ENCODE peak calls at places on chromosomes 13 and 19, in seven cellular contexts. One of them, this sample, is unnamed.
A peak's percentile ranks its signal among the peaks of the same experiment; 100 is the strongest.

GRCh38 chr13:111048387-111048786 is 66.7 kb upstream of the ARHGEF7 start:
- DNase-seq in naive B cell: no peak
- DNase-seq in esophagus squamous epithelium: no peak
- DNase-seq in SW480: no peak
- DNase-seq in mesendoderm: no peak
- DNase-seq in A172: no peak
- DNase-seq in breast epithelium: no peak
- DNase-seq in this sample: no peak

GRCh38 chr13:45928196-45928595 is 76.6 kb upstream of the SIAH3 start:
- DNase-seq in naive B cell: no peak
- DNase-seq in esophagus squamous epithelium: no peak
- DNase-seq in SW480: no peak
- DNase-seq in mesendoderm: no peak
- DNase-seq in A172: no peak
- DNase-seq in breast epithelium: no peak
- DNase-seq in this sample: no peak

GRCh38 chr13:101919541-101920306 is 467.2 kb downstream of the ITGBL1 start:
- DNase-seq in naive B cell: no peak
- DNase-seq in esophagus squamous epithelium: no peak
- DNase-seq in SW480: no peak
- DNase-seq in mesendoderm: peak; percentile 65
- DNase-seq in A172: peak; percentile 23
- DNase-seq in breast epithelium: no peak
- DNase-seq in this sample: peak; percentile 51

GRCh38 chr19:52231154-52231565 is 38.2 kb upstream of the ZNF766 start:
- DNase-seq in naive B cell: no peak
- DNase-seq in esophagus squamous epithelium: no peak
- DNase-seq in SW480: no peak
- DNase-seq in mesendoderm: peak; percentile 71
- DNase-seq in A172: peak; percentile 26
- DNase-seq in breast epithelium: no peak
- DNase-seq in this sample: peak; percentile 9

GRCh38 chr13:99123101-99124045 is 77.3 kb upstream of the UBAC2 start:
- DNase-seq in naive B cell: no peak
- DNase-seq in esophagus squamous epithelium: no peak
- DNase-seq in SW480: peak; percentile 20
- DNase-seq in mesendoderm: no peak
- DNase-seq in A172: peak; percentile 66
- DNase-seq in breast epithelium: no peak
- DNase-seq in this sample: no peak

GRCh38 chr13:66657165-66657895 is 572.8 kb downstream of the PCDH9 start:
- DNase-seq in naive B cell: no peak
- DNase-seq in esophagus squamous epithelium: no peak
- DNase-seq in SW480: peak; percentile 1
- DNase-seq in mesendoderm: peak; percentile 6
- DNase-seq in A172: peak; percentile 96
- DNase-seq in breast epithelium: peak; percentile 90
- DNase-seq in this sample: peak; percentile 8

GRCh38 chr19:294819-295686 is 3.9 kb upstream of the PLPP2 start:
- DNase-seq in naive B cell: no peak
- DNase-seq in esophagus squamous epithelium: no peak
- DNase-seq in SW480: peak; percentile 5
- DNase-seq in mesendoderm: peak; percentile 55
- DNase-seq in A172: no peak
- DNase-seq in breast epithelium: peak; percentile 62
- DNase-seq in this sample: peak; percentile 76

GRCh38 chr13:35723820-35724219 is 247.3 kb upstream of the MAB21L1 start:
- DNase-seq in naive B cell: no peak
- DNase-seq in esophagus squamous epithelium: no peak
- DNase-seq in SW480: no peak
- DNase-seq in mesendoderm: peak; percentile 32
- DNase-seq in A172: peak; percentile 29
- DNase-seq in breast epithelium: no peak
- DNase-seq in this sample: no peak

GRCh38 chr13:44667950-44668349 is 91.8 kb upstream of the TSC22D1 start:
- DNase-seq in naive B cell: no peak
- DNase-seq in esophagus squamous epithelium: no peak
- DNase-seq in SW480: no peak
- DNase-seq in mesendoderm: no peak
- DNase-seq in A172: peak; percentile 19
- DNase-seq in breast epithelium: no peak
- DNase-seq in this sample: no peak

GRCh38 chr13:30364876-30365275 is 57.4 kb upstream of the UBE2L5 start:
- DNase-seq in naive B cell: no peak
- DNase-seq in esophagus squamous epithelium: no peak
- DNase-seq in SW480: no peak
- DNase-seq in mesendoderm: peak; percentile 53
- DNase-seq in A172: no peak
- DNase-seq in breast epithelium: no peak
- DNase-seq in this sample: no peak

This sample was measured in ELF-1.